ENCODE peak calls at places on chromosome 1, in seven cellular contexts. F is HFF-Myc; W is H7; B is stimulated activated CD8-positive, alpha-beta memory T cell treated with anti-CD3 and anti-CD28 coated beads, Interleukin-7, amount 100 ng/mL, for 4 hours; P is T-helper 2 cell; U is ELR; D is ovary. E is an unnamed sample.

GRCh38 chr1:205077158-205077933 is 6.9 kb downstream of the TMEM81 start:
- DNase-seq in F (no peak), W (no peak), B (no peak), P (no peak), U (no peak), D (no peak), E (no peak)

GRCh38 chr1:15371610-15372539 is 37.8 kb upstream of the EFHD2 start:
- DNase-seq in F (no peak), W (no peak), B (no peak), P (no peak), U (no peak), D (peak), E (no peak)

GRCh38 chr1:154726903-154727302 is 118.9 kb upstream of the ADAR start:
- DNase-seq in F (no peak), W (peak), B (no peak), P (no peak), U (no peak), D (no peak), E (no peak)

GRCh38 chr1:56948403-56949023 is 17.3 kb downstream of the C8B start:
- DNase-seq in F (no peak), W (no peak), B (no peak), P (no peak), U (no peak), D (no peak), E (no peak)

GRCh38 chr1:101237229-101237837 is 514 bp downstream of the S1PR1 start:
- DNase-seq in F (no peak), W (no peak), B (no peak), P (no peak), U (peak), D (peak), E (peak)

GRCh38 chr1:198099755-198100154 is 57.0 kb upstream of the NEK7 start:
- DNase-seq in F (no peak), W (no peak), B (no peak), P (no peak), U (no peak), D (no peak), E (no peak)

GRCh38 chr1:115647000-115647399 is 5.2 kb downstream of the VANGL1 start:
- DNase-seq in F (no peak), W (no peak), B (no peak), P (no peak), U (peak), D (no peak), E (no peak)

GRCh38 chr1:208374391-208374941 is 130.3 kb upstream of the PLXNA2 start:
- DNase-seq in F (no peak), W (no peak), B (no peak), P (no peak), U (no peak), D (no peak), E (no peak)

GRCh38 chr1:182771187-182771984 is 18.2 kb upstream of the NPL start:
- DNase-seq in F (no peak), W (no peak), B (no peak), P (no peak), U (no peak), D (no peak), E (no peak)

GRCh38 chr1:2341706-2342383 is 49.5 kb downstream of the MORN1 start:
- DNase-seq in F (no peak), W (no peak), B (no peak), P (no peak), U (no peak), D (no peak), E (no peak)

GRCh38 chr1:212700892-212701819 is 1.5 kb upstream of the BATF3 start:
- DNase-seq in F (no peak), W (peak), B (peak), P (peak), U (peak), D (peak), E (peak)

GRCh38 chr1:47002211-47002610 is 21.3 kb upstream of the CYP4X1 start:
- DNase-seq in F (no peak), W (no peak), B (no peak), P (no peak), U (peak), D (no peak), E (no peak)

GRCh38 chr1:196910208-196910607 is 22.4 kb downstream of the CFHR4 start:
- DNase-seq in F (no peak), W (no peak), B (no peak), P (no peak), U (peak), D (no peak), E (no peak)